ENCODE peak calls at places on chromosomes 7 and 10, in nine cellular contexts. U is CD8-positive, alpha-beta T cell; D is occipital lobe; E is substantia nigra; B is Calu3; K is ovary; H is GM18507; C is lower lobe of right lung; Y is posterior vena cava. M is an unnamed sample.
A peak's percentile ranks its signal among the peaks of the same experiment; 100 is the strongest.

GRCh38 chr7:1567893-1568292 is 1.9 kb downstream of the PSMG3 start:
- DNase-seq in U (no peak), D (peak; percentile 59), E (no peak), B (no peak), K (no peak), H (no peak), C (no peak), Y (no peak), M (no peak)

GRCh38 chr10:95240811-95241210 is 46.8 kb downstream of the ACSM6 start:
- DNase-seq in U (no peak), D (no peak), E (no peak), B (no peak), K (no peak), H (no peak), C (no peak), Y (no peak), M (no peak)

GRCh38 chr7:50543776-50544442 is 21.3 kb downstream of the DDC start:
- DNase-seq in U (no peak), D (no peak), E (no peak), B (no peak), K (no peak), H (no peak), C (no peak), Y (no peak), M (no peak)

GRCh38 chr10:124016795-124017375 is 76.5 kb downstream of the CHST15 start:
- DNase-seq in U (no peak), D (no peak), E (no peak), B (no peak), K (no peak), H (no peak), C (no peak), Y (no peak), M (no peak)

GRCh38 chr10:98249134-98249533 is 18.9 kb downstream of the LOXL4 start:
- DNase-seq in U (no peak), D (no peak), E (no peak), B (no peak), K (no peak), H (no peak), C (no peak), Y (no peak), M (no peak)

GRCh38 chr7:142585425-142585824 is 163.8 kb upstream of the PRSS1 start:
- DNase-seq in U (no peak), D (no peak), E (no peak), B (no peak), K (no peak), H (no peak), C (no peak), Y (no peak), M (no peak)

GRCh38 chr7:132464740-132465139 is 111.5 kb downstream of the PLXNA4 start:
- DNase-seq in U (no peak), D (no peak), E (no peak), B (no peak), K (no peak), H (no peak), C (no peak), Y (no peak), M (no peak)

GRCh38 chr7:47759056-47759706 is 177.3 kb upstream of the TNS3 start:
- DNase-seq in U (no peak), D (no peak), E (no peak), B (peak; percentile 48), K (no peak), H (no peak), C (no peak), Y (no peak), M (no peak)

GRCh38 chr7:141700848-141701371 is 1.1 kb downstream of the DENND11 start:
- DNase-seq in U (peak; percentile 11), D (peak; percentile 33), E (peak; percentile 24), B (no peak), K (no peak), H (no peak), C (no peak), Y (peak; percentile 70), M (peak; percentile 23)

GRCh38 chr7:28955356-28955722 is 2.8 kb downstream of the TRIL start:
- DNase-seq in U (no peak), D (no peak), E (no peak), B (no peak), K (no peak), H (no peak), C (no peak), Y (no peak), M (no peak)

GRCh38 chr10:490891-491571 is 198.4 kb downstream of the DIP2C start:
- DNase-seq in U (no peak), D (peak; percentile 29), E (peak; percentile 34), B (no peak), K (peak; percentile 28), H (no peak), C (no peak), Y (peak; percentile 92), M (no peak)

GRCh38 chr10:95211606-95212279 is 17.7 kb downstream of the ACSM6 start:
- DNase-seq in U (no peak), D (no peak), E (no peak), B (no peak), K (no peak), H (no peak), C (no peak), Y (no peak), M (no peak)

M was measured in HuH-7.